ENCODE peak calls at places on chromosomes 1 and 21, in seven cellular contexts. H is Panc1, P is K562, N is GM12891, F is GM23338, U is spleen, Y is HepG2. B is an unnamed sample.

GRCh38 chr1:181104042-181104789 is 15.7 kb downstream of the IER5 start:
- DNase-seq in H (no peak), P (no peak), N (no peak), F (peak; percentile 67), U (no peak), Y (no peak), B (no peak)

GRCh38 chr1:74693473-74693872 is 19.9 kb upstream of the ERICH3 start:
- DNase-seq in H (peak; percentile 25), P (no peak), N (no peak), F (no peak), U (no peak), Y (peak; percentile 14), B (no peak)

GRCh38 chr1:204729516-204729915 is 44.0 kb upstream of the LRRN2 start:
- DNase-seq in H (no peak), P (no peak), N (no peak), F (no peak), U (no peak), Y (no peak), B (no peak)

GRCh38 chr1:214551052-214551435 is 358 bp downstream of the PTPN14 start:
- DNase-seq in H (no peak), P (no peak), N (no peak), F (peak; percentile 48), U (peak; percentile 75), Y (no peak), B (no peak)

GRCh38 chr21:31530918-31531705 is 128.4 kb upstream of the SOD1 start:
- DNase-seq in H (no peak), P (no peak), N (no peak), F (no peak), U (no peak), Y (no peak), B (no peak)

GRCh38 chr1:156480411-156481192 is 20.0 kb downstream of the MEF2D start:
- DNase-seq in H (no peak), P (peak; percentile 72), N (peak; percentile 90), F (peak; percentile 95), U (peak; percentile 94), Y (no peak), B (no peak)

GRCh38 chr1:225942574-225942973 is 1.6 kb upstream of the LEFTY2 start:
- DNase-seq in H (no peak), P (no peak), N (no peak), F (no peak), U (peak; percentile 27), Y (no peak), B (no peak)

GRCh38 chr1:164617607-164618564 is 58.9 kb downstream of the PBX1 start:
- DNase-seq in H (peak; percentile 7), P (peak; percentile 31), N (no peak), F (peak; percentile 84), U (no peak), Y (peak; percentile 23), B (no peak)

GRCh38 chr21:32728455-32729237 is 833 bp upstream of the SYNJ1 start:
- DNase-seq in H (no peak), P (no peak), N (no peak), F (no peak), U (no peak), Y (no peak), B (no peak)

GRCh38 chr1:107378602-107379265 is 237.9 kb downstream of the NTNG1 start:
- DNase-seq in H (no peak), P (no peak), N (no peak), F (no peak), U (no peak), Y (no peak), B (no peak)

DNA sequence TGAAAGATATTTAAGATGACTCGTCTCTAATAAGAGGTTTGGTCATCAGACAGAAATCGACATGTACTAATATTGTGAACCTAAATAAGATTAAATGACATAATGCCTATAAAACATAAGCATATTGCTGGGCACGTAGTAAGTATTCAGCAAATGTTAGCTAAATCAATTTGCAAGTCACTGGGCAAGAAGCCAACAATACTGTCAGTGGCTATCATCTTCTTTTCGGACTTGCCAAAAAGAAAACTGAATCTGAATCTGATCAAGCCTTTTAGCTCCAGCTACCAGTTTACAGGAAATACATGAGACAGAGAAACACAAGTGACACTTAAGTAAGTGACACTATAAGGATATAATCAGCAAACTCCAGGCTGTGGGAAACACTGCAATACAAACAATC is 46.0 kb downstream of the RPL5 start:
- DNase-seq in H (no peak), P (no peak), N (no peak), F (no peak), U (no peak), Y (no peak), B (no peak)
- TF ChIP-seq POLR2AphosphoS5 in H (no peak), P (no peak), N (no peak), F (no peak), U (no peak), Y (no peak), B (no peak)

GRCh38 chr1:183634429-183635065 is 1.0 kb downstream of the ARPC5 start:
- DNase-seq in H (no peak), P (no peak), N (no peak), F (no peak), U (no peak), Y (no peak), B (no peak)

GRCh38 chr1:183635112-183635605 is 424 bp downstream of the ARPC5 start:
- DNase-seq in H (no peak), P (peak; percentile 62), N (no peak), F (peak; percentile 54), U (peak; percentile 91), Y (no peak), B (no peak)

GRCh38 chr1:183632964-183633363 is 2.6 kb downstream of the ARPC5 start:
- DNase-seq in H (no peak), P (peak; percentile 30), N (no peak), F (no peak), U (no peak), Y (no peak), B (no peak)

GRCh38 chr1:183632087-183632486 is 3.5 kb downstream of the ARPC5 start:
- DNase-seq in H (no peak), P (no peak), N (no peak), F (no peak), U (no peak), Y (peak; percentile 44), B (no peak)

DNA sequence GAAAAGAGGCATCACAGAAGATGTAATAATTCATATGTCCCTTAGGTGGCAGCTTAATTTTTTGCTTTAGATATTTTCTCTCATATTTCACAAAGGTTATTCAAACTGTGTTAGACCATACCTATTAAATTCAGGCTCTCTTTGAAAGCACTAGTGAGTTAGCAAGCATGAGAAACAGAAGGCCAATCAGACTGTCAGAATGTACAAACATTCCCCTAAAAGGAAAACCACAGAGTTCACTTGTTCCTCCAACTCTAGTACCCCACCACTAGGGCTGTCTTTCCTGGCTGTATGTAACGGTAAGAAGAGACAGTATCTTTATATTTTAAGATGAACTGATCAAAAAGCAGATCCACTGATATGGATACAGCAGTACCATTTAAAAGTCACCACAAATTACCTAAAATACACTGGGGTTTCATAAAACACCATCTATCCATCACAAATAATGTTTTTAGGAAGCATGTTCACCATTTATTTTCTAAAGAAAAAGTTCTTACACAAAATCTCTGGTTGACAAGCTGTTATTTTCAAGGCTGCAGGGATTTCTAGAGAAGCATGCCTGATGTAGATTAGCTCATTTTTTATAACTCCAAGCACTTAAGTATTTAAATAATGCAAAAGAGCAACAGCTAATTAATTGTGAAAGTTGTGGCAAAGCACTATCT is 1.8 kb downstream of the ARPC5 start:
- DNase-seq in H (peak; percentile 56), P (peak; percentile 36), N (no peak), F (peak; percentile 72), U (no peak), Y (peak; percentile 89), B (no peak)
- TF ChIP-seq POLR2AphosphoS5 in H (no peak), P (no peak), N (no peak), F (no peak), U (peak; percentile 13), Y (no peak), B (peak; percentile 69)

GRCh38 chr1:17544951-17545350 is 5.5 kb downstream of the ARHGEF10L start:
- DNase-seq in H (no peak), P (no peak), N (no peak), F (no peak), U (no peak), Y (no peak), B (no peak)
- TF ChIP-seq POLR2AphosphoS5 in H (no peak), P (no peak), N (no peak), F (no peak), U (no peak), Y (no peak), B (no peak)

DNA sequence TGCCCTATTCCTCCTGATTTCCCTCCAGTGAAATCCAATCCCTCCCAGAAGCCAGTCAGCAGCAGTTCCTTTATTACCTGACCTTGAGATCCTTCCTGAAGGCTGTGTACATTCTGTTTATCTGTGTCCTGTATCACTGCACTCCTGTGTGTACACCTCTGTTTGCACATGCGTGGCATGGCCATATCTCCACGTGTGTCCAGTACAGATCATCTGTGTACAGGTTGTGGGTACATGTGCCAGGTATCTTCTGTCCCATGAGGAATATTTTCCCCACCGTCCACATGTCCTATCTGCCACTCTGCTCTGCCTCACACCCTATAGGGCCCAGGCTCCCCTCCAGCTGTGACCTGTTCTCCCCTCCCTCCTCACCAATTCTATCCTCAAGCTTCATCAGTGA is 2.8 kb downstream of the CDC42SE1 start:
- DNase-seq in H (no peak), P (no peak), N (no peak), F (no peak), U (no peak), Y (no peak), B (no peak)
- TF ChIP-seq POLR2AphosphoS5 in H (no peak), P (peak; percentile 44), N (no peak), F (no peak), U (no peak), Y (no peak), B (no peak)

DNA sequence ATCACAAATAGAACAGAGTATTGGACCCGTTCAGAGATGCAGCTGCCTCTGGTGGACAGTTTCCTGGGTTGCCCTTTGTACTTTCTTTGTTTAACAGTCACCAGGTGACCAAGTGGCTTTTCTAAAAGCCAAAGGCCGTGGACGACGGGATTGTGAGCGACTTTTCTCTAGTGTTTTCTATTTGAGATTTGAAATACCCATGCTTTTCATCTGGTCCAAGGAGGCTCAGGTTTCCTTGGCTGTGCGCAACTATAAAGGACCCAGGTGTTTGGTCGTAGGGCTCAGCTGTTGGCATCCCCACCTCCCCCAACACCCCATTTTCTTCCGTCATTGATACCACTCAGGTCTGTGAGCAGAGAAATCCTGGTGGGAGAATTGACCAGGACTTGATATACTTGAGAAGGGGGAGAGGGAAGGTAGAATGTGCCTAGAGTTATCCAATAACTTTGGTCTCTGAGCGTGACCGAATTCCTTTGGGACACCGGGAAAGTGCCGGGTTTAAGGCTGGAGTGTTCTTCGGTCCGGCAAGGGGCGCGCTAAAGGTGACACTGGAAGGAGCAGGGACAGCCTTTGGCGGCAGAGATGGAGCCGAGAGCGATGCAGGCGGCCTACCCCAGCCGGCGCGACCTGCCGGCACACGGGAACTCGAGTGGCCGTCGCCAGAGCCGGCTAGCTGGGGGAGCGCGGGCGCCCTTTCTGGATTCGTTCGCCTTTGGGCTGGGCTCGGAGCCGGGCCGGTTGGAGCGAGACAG is 83.4 kb upstream of the BMP8A start:
- DNase-seq in H (no peak), P (no peak), N (no peak), F (peak; percentile 72), U (no peak), Y (peak; percentile 79), B (no peak)
- TF ChIP-seq POLR2AphosphoS5 in H (no peak), P (no peak), N (no peak), F (peak; percentile 24), U (peak; percentile 8), Y (peak; percentile 57), B (no peak)